ENCODE peak calls at places on chromosomes 5 and 9, in five cellular contexts. One of them, this sample, is unnamed.
A peak's percentile ranks its signal among the peaks of the same experiment; 100 is the strongest.

GRCh38 chr9:81031422-81032029 is 657.8 kb downstream of the TLE1 start:
- DNase-seq in HepG2: no peak
- DNase-seq in transverse colon: no peak
- DNase-seq in tibial nerve: no peak
- DNase-seq in upper lobe of left lung: no peak
- DNase-seq in this sample: no peak

GRCh38 chr5:176415240-176416122 is 858 bp downstream of the CLTB start:
- DNase-seq in HepG2: no peak
- DNase-seq in transverse colon: peak; percentile 45
- DNase-seq in tibial nerve: no peak
- DNase-seq in upper lobe of left lung: no peak
- DNase-seq in this sample: peak; percentile 63

GRCh38 chr5:285991-286557 is 14.6 kb downstream of the PDCD6 start:
- DNase-seq in HepG2: no peak
- DNase-seq in transverse colon: peak; percentile 16
- DNase-seq in tibial nerve: no peak
- DNase-seq in upper lobe of left lung: no peak
- DNase-seq in this sample: no peak

GRCh38 chr9:86134361-86134760 is 35.0 kb upstream of the GOLM1 start:
- DNase-seq in HepG2: no peak
- DNase-seq in transverse colon: no peak
- DNase-seq in tibial nerve: no peak
- DNase-seq in upper lobe of left lung: no peak
- DNase-seq in this sample: no peak

GRCh38 chr5:59418766-59419165 is 474.8 kb downstream of the PDE4D start:
- DNase-seq in HepG2: no peak
- DNase-seq in transverse colon: peak; percentile 17
- DNase-seq in tibial nerve: no peak
- DNase-seq in upper lobe of left lung: no peak
- DNase-seq in this sample: no peak

GRCh38 chr5:67530609-67531255 is 334.1 kb upstream of the CD180 start:
- DNase-seq in HepG2: no peak
- DNase-seq in transverse colon: no peak
- DNase-seq in tibial nerve: no peak
- DNase-seq in upper lobe of left lung: no peak
- DNase-seq in this sample: no peak

GRCh38 chr9:114202849-114203248 is 47.5 kb downstream of the COL27A1 start:
- DNase-seq in HepG2: no peak
- DNase-seq in transverse colon: no peak
- DNase-seq in tibial nerve: no peak
- DNase-seq in upper lobe of left lung: no peak
- DNase-seq in this sample: no peak

GRCh38 chr9:3941758-3942157 is 358.1 kb downstream of the GLIS3 start:
- DNase-seq in HepG2: no peak
- DNase-seq in transverse colon: no peak
- DNase-seq in tibial nerve: no peak
- DNase-seq in upper lobe of left lung: no peak
- DNase-seq in this sample: no peak

GRCh38 chr5:6525910-6526309 is 77.3 kb downstream of the UBE2QL1 start:
- DNase-seq in HepG2: peak; percentile 21
- DNase-seq in transverse colon: no peak
- DNase-seq in tibial nerve: no peak
- DNase-seq in upper lobe of left lung: no peak
- DNase-seq in this sample: no peak

GRCh38 chr9:38048319-38048969 is 20.6 kb downstream of the SHB start:
- DNase-seq in HepG2: no peak
- DNase-seq in transverse colon: no peak
- DNase-seq in tibial nerve: no peak
- DNase-seq in upper lobe of left lung: no peak
- DNase-seq in this sample: no peak

GRCh38 chr9:117957267-117957666 is 253.1 kb downstream of the TLR4 start:
- DNase-seq in HepG2: no peak
- DNase-seq in transverse colon: no peak
- DNase-seq in tibial nerve: no peak
- DNase-seq in upper lobe of left lung: no peak
- DNase-seq in this sample: no peak

GRCh38 chr5:122880749-122881148 is 35.3 kb downstream of the SNX24 start:
- DNase-seq in HepG2: no peak
- DNase-seq in transverse colon: no peak
- DNase-seq in tibial nerve: no peak
- DNase-seq in upper lobe of left lung: no peak
- DNase-seq in this sample: no peak

GRCh38 chr9:73869261-73869660 is 627.9 kb upstream of the RORB start:
- DNase-seq in HepG2: peak; percentile 13
- DNase-seq in transverse colon: peak; percentile 7
- DNase-seq in tibial nerve: no peak
- DNase-seq in upper lobe of left lung: no peak
- DNase-seq in this sample: no peak

GRCh38 chr9:35756275-35756742 is 2.2 kb upstream of the MSMP start:
- DNase-seq in HepG2: no peak
- DNase-seq in transverse colon: peak; percentile 83
- DNase-seq in tibial nerve: no peak
- DNase-seq in upper lobe of left lung: peak; percentile 64
- DNase-seq in this sample: peak; percentile 51

GRCh38 chr9:121682201-121682600 is 30.8 kb downstream of the DAB2IP start:
- DNase-seq in HepG2: no peak
- DNase-seq in transverse colon: no peak
- DNase-seq in tibial nerve: no peak
- DNase-seq in upper lobe of left lung: no peak
- DNase-seq in this sample: no peak

GRCh38 chr5:99105216-99105615 is 176.4 kb upstream of the CHD1 start:
- DNase-seq in HepG2: no peak
- DNase-seq in transverse colon: no peak
- DNase-seq in tibial nerve: no peak
- DNase-seq in upper lobe of left lung: no peak
- DNase-seq in this sample: no peak

GRCh38 chr5:96640696-96641095 is 21.5 kb upstream of the CAST start:
- DNase-seq in HepG2: no peak
- DNase-seq in transverse colon: no peak
- DNase-seq in tibial nerve: no peak
- DNase-seq in upper lobe of left lung: no peak
- DNase-seq in this sample: no peak

GRCh38 chr5:30197662-30198061 is 995.8 kb upstream of the CDH6 start:
- DNase-seq in HepG2: no peak
- DNase-seq in transverse colon: no peak
- DNase-seq in tibial nerve: no peak
- DNase-seq in upper lobe of left lung: no peak
- DNase-seq in this sample: no peak

GRCh38 chr9:6644346-6645152 is 980 bp downstream of the GLDC start:
- DNase-seq in HepG2: no peak
- DNase-seq in transverse colon: no peak
- DNase-seq in tibial nerve: no peak
- DNase-seq in upper lobe of left lung: no peak
- DNase-seq in this sample: no peak

GRCh38 chr5:134458234-134458633 is 46.6 kb upstream of the CDKN2AIPNL start:
- DNase-seq in HepG2: no peak
- DNase-seq in transverse colon: no peak
- DNase-seq in tibial nerve: no peak
- DNase-seq in upper lobe of left lung: no peak
- DNase-seq in this sample: peak; percentile 40

GRCh38 chr9:104091708-104092107 is 2.4 kb upstream of the SMC2 start:
- DNase-seq in HepG2: peak; percentile 32
- DNase-seq in transverse colon: peak; percentile 51
- DNase-seq in tibial nerve: no peak
- DNase-seq in upper lobe of left lung: no peak
- DNase-seq in this sample: no peak

GRCh38 chr9:104094534-104095020 is 468 bp downstream of the SMC2 start:
- DNase-seq in HepG2: peak; percentile 9
- DNase-seq in transverse colon: no peak
- DNase-seq in tibial nerve: no peak
- DNase-seq in upper lobe of left lung: peak; percentile 89
- DNase-seq in this sample: no peak

GRCh38 chr9:104093162-104093561 is 947 bp upstream of the SMC2 start:
- DNase-seq in HepG2: no peak
- DNase-seq in transverse colon: no peak
- DNase-seq in tibial nerve: no peak
- DNase-seq in upper lobe of left lung: no peak
- DNase-seq in this sample: no peak

GRCh38 chr9:104092192-104092591 is 1.9 kb upstream of the SMC2 start:
- DNase-seq in HepG2: no peak
- DNase-seq in transverse colon: no peak
- DNase-seq in tibial nerve: no peak
- DNase-seq in upper lobe of left lung: no peak
- DNase-seq in this sample: no peak

DNA sequence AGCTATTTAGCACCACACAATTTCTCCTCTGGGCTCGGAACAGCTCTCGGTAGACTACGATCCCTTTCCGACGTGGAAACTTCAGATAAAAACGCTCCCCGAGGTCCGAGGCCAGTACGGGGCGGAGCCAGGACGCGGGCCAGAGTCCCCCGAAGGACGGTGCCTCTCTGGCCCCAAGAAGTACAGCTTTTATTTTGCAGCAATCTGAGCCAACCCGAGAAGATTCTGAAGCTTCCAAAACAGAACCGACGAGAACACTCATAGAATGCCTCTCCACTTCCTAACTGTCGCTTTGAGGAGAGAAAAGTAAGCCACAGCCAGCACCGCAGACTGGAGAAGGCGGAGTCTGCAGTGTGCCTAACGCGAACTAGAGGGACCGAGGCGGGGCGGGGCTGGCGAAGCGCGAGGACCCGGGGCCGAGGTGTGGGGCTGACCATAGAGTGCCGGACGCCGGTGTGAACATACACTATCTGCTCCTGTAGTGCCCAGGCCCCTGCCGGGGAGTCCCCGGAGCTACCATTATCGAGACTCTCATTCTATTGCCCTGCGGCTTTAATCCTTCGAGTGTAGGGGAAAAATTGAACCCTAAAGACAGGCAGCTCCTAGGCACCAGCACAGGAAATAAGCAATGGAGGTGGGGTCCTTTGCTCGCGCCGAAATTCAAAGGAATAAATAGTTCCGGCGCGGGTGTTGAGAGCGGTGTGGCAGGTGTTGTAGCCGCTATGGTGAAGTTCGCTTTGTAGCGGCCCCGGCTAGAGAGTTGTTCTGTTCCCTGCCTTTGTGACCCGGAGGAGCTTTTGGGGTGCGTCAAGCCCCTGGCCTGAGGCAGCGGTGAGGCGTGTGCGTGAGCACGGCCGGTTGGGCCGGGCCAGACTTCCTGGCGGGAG is at the start of gene SMC2:
- DNase-seq in HepG2: peak; percentile 83
- DNase-seq in transverse colon: peak; percentile 94
- DNase-seq in tibial nerve: peak; percentile 83
- DNase-seq in upper lobe of left lung: peak; percentile 97
- DNase-seq in this sample: peak; percentile 91
- TF ChIP-seq POLR2A in HepG2: peak; percentile 93
- TF ChIP-seq POLR2A in transverse colon: peak; percentile 95
- TF ChIP-seq POLR2A in tibial nerve: peak; percentile 74
- TF ChIP-seq POLR2A in upper lobe of left lung: no peak
- TF ChIP-seq POLR2A in this sample: peak; percentile 75

GRCh38 chr5:78665519-78665918 is 16.9 kb upstream of the LHFPL2 start:
- DNase-seq in HepG2: no peak
- DNase-seq in transverse colon: no peak
- DNase-seq in tibial nerve: no peak
- DNase-seq in upper lobe of left lung: no peak
- DNase-seq in this sample: no peak

GRCh38 chr5:78667461-78668103 is 19.0 kb upstream of the LHFPL2 start:
- DNase-seq in HepG2: no peak
- DNase-seq in transverse colon: no peak
- DNase-seq in tibial nerve: no peak
- DNase-seq in upper lobe of left lung: no peak
- DNase-seq in this sample: no peak

GRCh38 chr5:78669331-78669730 is 20.8 kb upstream of the LHFPL2 start:
- DNase-seq in HepG2: no peak
- DNase-seq in transverse colon: no peak
- DNase-seq in tibial nerve: no peak
- DNase-seq in upper lobe of left lung: no peak
- DNase-seq in this sample: no peak

GRCh38 chr5:78662323-78662722 is 13.8 kb upstream of the LHFPL2 start:
- DNase-seq in HepG2: no peak
- DNase-seq in transverse colon: no peak
- DNase-seq in tibial nerve: no peak
- DNase-seq in upper lobe of left lung: no peak
- DNase-seq in this sample: no peak

GRCh38 chr5:78666041-78666444 is 17.5 kb upstream of the LHFPL2 start:
- DNase-seq in HepG2: peak; percentile 28
- DNase-seq in transverse colon: no peak
- DNase-seq in tibial nerve: no peak
- DNase-seq in upper lobe of left lung: peak; percentile 42
- DNase-seq in this sample: no peak
- H3K27ac ChIP-seq in HepG2: no peak overlapping the region
- H3K27ac ChIP-seq in transverse colon: no peak overlapping the region
- H3K27ac ChIP-seq in tibial nerve: peak overlapping the region; percentile 9
- H3K27ac ChIP-seq in upper lobe of left lung: no peak overlapping the region
- H3K27ac ChIP-seq in this sample: no peak overlapping the region

DNA sequence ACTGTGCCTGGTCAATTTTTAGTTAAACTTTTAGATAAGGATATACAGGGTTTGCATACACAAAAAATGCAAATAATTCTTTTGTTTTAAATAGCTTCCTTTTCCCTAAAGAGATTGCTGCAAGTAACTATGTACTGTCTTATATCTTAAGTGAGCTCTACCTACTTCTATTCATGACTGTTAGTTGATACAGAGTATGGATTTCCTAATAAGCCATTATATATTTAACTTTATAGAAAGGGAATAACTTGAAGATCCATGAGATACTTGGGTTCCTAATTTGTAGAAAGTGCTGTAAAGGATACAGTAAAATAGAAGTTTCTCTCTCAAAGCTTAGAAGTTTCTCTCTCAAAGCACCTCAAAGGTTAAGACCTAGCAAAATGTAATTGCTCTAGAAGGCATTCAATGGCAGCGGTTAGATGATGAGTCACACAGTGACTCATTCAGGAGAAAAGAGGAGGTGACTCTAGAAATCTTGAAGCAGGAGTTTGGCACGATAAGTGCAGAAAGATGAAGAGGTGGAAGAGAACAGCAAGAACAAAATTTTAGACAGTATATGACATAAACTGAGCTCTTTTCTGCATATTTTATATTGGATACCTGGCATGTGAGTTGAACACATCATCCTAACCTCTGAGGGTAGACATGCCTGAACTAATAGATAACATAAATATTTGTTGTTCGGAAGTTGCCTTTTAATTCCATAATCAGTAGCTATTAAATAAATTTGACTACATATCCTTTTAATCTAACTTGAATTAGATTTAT is 5.5 kb upstream of the DNAJC21 start:
- DNase-seq in HepG2: no peak
- DNase-seq in transverse colon: no peak
- DNase-seq in tibial nerve: no peak
- DNase-seq in upper lobe of left lung: no peak
- DNase-seq in this sample: no peak
- TF ChIP-seq EP300 in HepG2: no peak
- TF ChIP-seq EP300 in transverse colon: no peak
- TF ChIP-seq EP300 in tibial nerve: no peak
- TF ChIP-seq EP300 in upper lobe of left lung: no peak
- TF ChIP-seq EP300 in this sample: no peak

DNA sequence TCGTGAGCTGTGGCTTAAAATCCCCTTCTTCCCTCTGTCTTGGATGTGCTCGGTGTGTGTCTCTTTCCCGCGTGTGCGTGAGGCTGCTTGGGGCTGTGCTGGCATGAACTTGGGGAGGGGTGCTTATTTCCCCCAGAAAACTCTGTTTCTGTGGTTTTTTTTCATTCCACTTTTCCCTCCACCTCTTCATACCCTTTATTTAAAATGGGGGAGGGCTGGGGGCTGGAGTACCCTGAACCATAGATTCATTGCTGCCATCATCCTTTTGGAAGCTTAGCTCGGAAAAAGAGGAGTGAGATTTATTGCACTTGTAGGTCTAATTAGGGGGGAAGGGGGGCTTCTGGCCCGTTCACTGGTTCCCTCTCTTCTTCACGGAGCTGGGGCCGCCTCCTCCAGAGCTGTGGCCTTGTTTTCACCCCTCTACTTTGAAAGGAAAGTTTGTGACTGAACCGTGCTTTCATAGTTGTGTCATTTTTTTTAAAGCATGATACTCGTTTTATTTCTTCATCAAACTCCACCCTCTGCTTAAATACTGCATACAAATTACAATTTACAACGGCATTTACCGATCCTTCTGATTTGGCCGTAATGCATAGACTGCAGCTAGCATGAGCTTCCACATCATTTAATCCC is 2.8 kb downstream of the NR2F1 start:
- DNase-seq in HepG2: no peak
- DNase-seq in transverse colon: no peak
- DNase-seq in tibial nerve: no peak
- DNase-seq in upper lobe of left lung: no peak
- DNase-seq in this sample: no peak
- TF ChIP-seq POLR2A in HepG2: no peak
- TF ChIP-seq POLR2A in transverse colon: no peak
- TF ChIP-seq POLR2A in tibial nerve: no peak
- TF ChIP-seq POLR2A in upper lobe of left lung: no peak
- TF ChIP-seq POLR2A in this sample: no peak

This sample was measured in ovary.